ENCODE peak calls at places on chromosomes 3 and 15, in seven cellular contexts. J is epithelial cell of esophagus, N is heart left ventricle, E is fibroblast of lung, W is SK-N-MC, L is OCI-LY7, Q is body of pancreas. D is an unnamed sample.

GRCh38 chr3:96960661-96961330 is 146.4 kb downstream of the EPHA6 start:
- DNase-seq in J (peak; percentile 98), L (no peak), W (no peak), Q (no peak), E (no peak), N (no peak), D (no peak)

GRCh38 chr3:151265866-151266265 is 12.5 kb downstream of the P2RY14 start:
- DNase-seq in N (no peak), Q (peak; percentile 29), L (peak; percentile 91), J (no peak), W (no peak), E (no peak), D (peak; percentile 84)

GRCh38 chr15:59396660-59397059 is 24.0 kb upstream of the MYO1E start:
- DNase-seq in E (no peak), Q (no peak), L (no peak), J (no peak), W (no peak), N (no peak), D (no peak)

GRCh38 chr15:99963096-99963825 is 230.0 kb upstream of the LYSMD4 start:
- DNase-seq in Q (peak; percentile 28), W (no peak), N (peak; percentile 1), L (no peak), E (no peak), J (peak; percentile 93), D (no peak)

GRCh38 chr15:67882487-67883227 is 42.8 kb upstream of the RNU6-1 start:
- DNase-seq in L (peak; percentile 67), Q (peak; percentile 39), W (peak; percentile 69), J (peak; percentile 33), E (no peak), N (no peak), D (peak; percentile 51)

GRCh38 chr15:63107895-63108546 is 13.6 kb upstream of the LACTB start:
- DNase-seq in E (peak; percentile 100), N (no peak), Q (peak; percentile 59), J (peak; percentile 17), W (no peak), L (no peak), D (no peak)

GRCh38 chr3:79724206-79724605 is 43.6 kb downstream of the ROBO1 start:
- DNase-seq in J (no peak), E (no peak), L (no peak), W (no peak), Q (no peak), N (no peak), D (no peak)

GRCh38 chr15:56086566-56086965 is 93.2 kb upstream of the NEDD4 start:
- DNase-seq in L (no peak), J (no peak), N (no peak), E (no peak), Q (no peak), W (no peak), D (no peak)

GRCh38 chr3:58586776-58587192 is 9.6 kb upstream of the FAM107A start:
- DNase-seq in E (no peak), Q (no peak), J (no peak), N (no peak), L (no peak), W (no peak), D (no peak)

GRCh38 chr3:19757773-19758172 is 176.2 kb downstream of the EFHB start:
- DNase-seq in L (no peak), W (no peak), Q (no peak), N (no peak), E (no peak), J (peak; percentile 14), D (no peak)

GRCh38 chr15:73593278-73594074 is 39.7 kb downstream of the NPTN start:
- DNase-seq in L (no peak), J (no peak), Q (peak; percentile 67), E (peak; percentile 67), W (no peak), N (peak; percentile 57), D (no peak)

GRCh38 chr3:122030381-122031122 is 8.5 kb upstream of the ILDR1 start:
- DNase-seq in N (no peak), L (no peak), Q (no peak), E (no peak), W (no peak), J (peak; percentile 11), D (peak; percentile 43)

GRCh38 chr3:48695113-48695753 is 9.5 kb upstream of the NCKIPSD start:
- DNase-seq in L (no peak), W (no peak), N (peak; percentile 67), Q (peak; percentile 41), J (peak; percentile 80), E (peak; percentile 62), D (no peak)

GRCh38 chr15:101384276-101384675 is 89.2 kb upstream of the SNRPA1 start:
- DNase-seq in Q (no peak), L (no peak), E (no peak), J (no peak), W (no peak), N (no peak), D (no peak)

GRCh38 chr3:187551419-187551818 is 118.8 kb downstream of the SST start:
- DNase-seq in E (no peak), Q (no peak), L (no peak), W (no peak), N (no peak), J (no peak), D (no peak)

GRCh38 chr15:78306176-78306774 is 6.9 kb upstream of the SKIC8 start:
- DNase-seq in E (peak; percentile 65), Q (no peak), N (no peak), L (no peak), J (no peak), W (no peak), D (no peak)

GRCh38 chr15:48834756-48835155 is 23.9 kb upstream of the CEP152 start:
- DNase-seq in N (no peak), E (no peak), L (no peak), W (no peak), Q (no peak), J (no peak), D (no peak)

GRCh38 chr3:140904521-140904920 is 37.1 kb upstream of the SLC25A36 start:
- DNase-seq in E (no peak), W (no peak), L (no peak), N (peak; percentile 29), J (no peak), Q (no peak), D (no peak)

GRCh38 chr3:140906785-140907184 is 34.9 kb upstream of the SLC25A36 start:
- DNase-seq in J (no peak), L (no peak), E (no peak), Q (no peak), W (no peak), N (no peak), D (no peak)

GRCh38 chr3:140905557-140905956 is 36.1 kb upstream of the SLC25A36 start:
- DNase-seq in N (no peak), W (no peak), Q (no peak), J (no peak), L (no peak), E (no peak), D (no peak)

GRCh38 chr3:140902791-140903190 is 38.8 kb upstream of the SLC25A36 start:
- DNase-seq in Q (no peak), E (no peak), N (no peak), L (no peak), J (no peak), W (no peak), D (no peak)

DNA sequence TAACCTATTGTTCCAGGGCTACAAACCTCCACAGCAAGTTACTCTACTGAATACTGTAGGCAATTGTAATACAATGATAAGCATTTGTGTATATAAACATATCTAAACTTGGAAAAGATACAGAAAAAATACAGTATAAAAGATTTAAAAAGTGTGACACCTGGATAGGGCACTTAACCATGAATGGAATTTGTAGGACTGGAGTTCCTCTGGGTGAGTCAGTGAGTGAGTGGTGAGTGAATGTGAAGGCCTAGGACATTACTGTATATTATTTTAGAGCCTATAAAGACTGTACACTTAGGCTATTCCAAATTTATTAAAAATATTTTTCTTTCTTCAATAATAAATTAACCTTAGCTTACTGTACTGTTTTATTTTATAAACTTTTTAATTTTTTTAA is 38.4 kb upstream of the SLC25A36 start:
- DNase-seq in L (no peak), J (peak; percentile 20), Q (no peak), E (no peak), N (no peak), W (no peak), D (no peak)
- H3K4me3 ChIP-seq in L (no peak overlapping the region), J (no peak overlapping the region), Q (no peak overlapping the region), E (no peak overlapping the region), N (no peak overlapping the region), W (no peak overlapping the region), D (no peak overlapping the region)

DNA sequence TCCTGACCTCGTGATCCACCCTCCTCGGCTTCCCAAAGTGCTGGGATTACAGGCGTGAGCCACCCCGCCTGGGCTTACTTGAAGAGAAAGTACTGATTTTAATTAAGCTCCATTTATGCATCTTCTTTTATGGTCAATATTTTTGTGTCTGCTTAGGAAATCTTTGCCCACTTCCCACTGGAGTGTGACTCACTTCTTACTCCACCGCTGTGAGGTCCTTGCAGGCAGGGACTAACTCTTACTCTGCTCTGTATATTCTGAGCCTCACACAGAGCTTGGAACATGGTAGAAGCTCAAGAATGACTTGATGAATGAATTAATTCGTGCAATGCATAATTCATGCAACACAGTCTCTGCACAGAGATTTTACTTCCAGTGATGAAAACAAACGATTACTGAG is 3.0 kb upstream of the TM4SF19 start:
- DNase-seq in E (peak; percentile 60), L (no peak), N (no peak), W (no peak), J (peak; percentile 73), Q (peak; percentile 13), D (no peak)
- H3K4me3 ChIP-seq in E (no peak overlapping the region), L (no peak overlapping the region), N (no peak overlapping the region), W (no peak overlapping the region), J (no peak overlapping the region), Q (no peak overlapping the region), D (no peak overlapping the region)

GRCh38 chr15:25849431-25849921 is 13.7 kb downstream of the ATP10A start:
- DNase-seq in W (no peak), Q (peak; percentile 32), E (peak; percentile 81), J (peak; percentile 66), L (no peak), N (peak; percentile 60), D (no peak)
- H3K4me3 ChIP-seq in W (no peak overlapping the region), Q (no peak overlapping the region), E (peak overlapping the region; percentile 49), J (no peak overlapping the region), L (no peak overlapping the region), N (peak overlapping the region; percentile 53), D (no peak overlapping the region)

GRCh38 chr3:14178247-14179113 is at the start of the genes LSM3 and XPC:
- DNase-seq in N (peak; percentile 97), L (peak; percentile 99), J (peak; percentile 99), Q (peak; percentile 97), W (peak; percentile 88), E (peak; percentile 100), D (peak; percentile 99)

GRCh38 chr3:14179114-14179465 is 473 bp downstream of the LSM3 start:
- DNase-seq in W (no peak), N (no peak), J (no peak), E (no peak), L (no peak), Q (no peak), D (no peak)

GRCh38 chr3:14181253-14181652 is 2.6 kb downstream of the LSM3 start:
- DNase-seq in J (no peak), L (no peak), Q (no peak), E (no peak), W (no peak), N (no peak), D (no peak)

GRCh38 chr3:14177580-14178246 is 688 bp downstream of the XPC start:
- DNase-seq in N (no peak), W (no peak), J (no peak), E (no peak), L (peak; percentile 16), Q (no peak), D (peak; percentile 58)

DNA sequence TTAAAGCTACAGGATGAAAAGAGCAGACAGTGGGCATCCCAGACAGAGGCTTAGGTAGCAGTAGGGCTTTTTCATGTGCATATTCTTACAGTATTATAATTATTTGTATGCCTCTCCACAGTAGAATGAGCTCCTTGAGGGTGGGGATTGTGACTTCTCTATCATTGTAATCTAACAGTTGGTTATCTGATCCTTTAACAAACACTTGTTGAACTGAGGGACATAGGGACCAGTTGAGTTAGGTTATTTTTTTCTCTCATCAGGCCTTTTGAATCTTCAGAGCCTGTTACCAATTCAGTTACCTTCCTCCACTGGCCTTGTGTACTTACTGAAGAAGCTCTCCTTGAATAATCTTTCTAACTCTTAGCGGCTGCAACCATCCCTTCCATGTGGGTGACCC is 1.2 kb downstream of the LSM3 start:
- DNase-seq in N (no peak), W (no peak), E (no peak), Q (no peak), J (no peak), L (no peak), D (no peak)
- H3K4me3 ChIP-seq in N (no peak overlapping the region), W (peak overlapping the region; percentile 88), E (no peak overlapping the region), Q (no peak overlapping the region), J (peak overlapping the region; percentile 100), L (peak overlapping the region; percentile 91), D (peak overlapping the region; percentile 96)

D was measured in Karpas-422.